ENCODE peak calls at places on chromosomes 12 and 14, in four cellular contexts. E, Y, W and X are unnamed samples.

GRCh38 chr14:84312551-84312950 is 1217.4 kb upstream of the FLRT2 start:
- DNase-seq in E (no peak), Y (no peak), W (no peak), X (no peak)

GRCh38 chr12:3658327-3659163 is 94.4 kb downstream of the CRACR2A start:
- DNase-seq in E (peak), Y (peak), W (peak), X (peak)

GRCh38 chr12:19894803-19895202 is 455.5 kb downstream of the AEBP2 start:
- DNase-seq in E (no peak), Y (no peak), W (peak), X (no peak)

GRCh38 chr12:24788886-24789285 is 160.0 kb downstream of the BCAT1 start:
- DNase-seq in E (no peak), Y (no peak), W (no peak), X (no peak)

GRCh38 chr12:112950701-112951100 is 12.4 kb downstream of the OAS3 start:
- DNase-seq in E (no peak), Y (peak), W (no peak), X (no peak)

GRCh38 chr12:46743471-46743870 is 82.3 kb downstream of the SLC38A4 start:
- DNase-seq in E (no peak), Y (no peak), W (no peak), X (no peak)

GRCh38 chr12:130704606-130705005 is 11.5 kb downstream of the RIMBP2 start:
- DNase-seq in E (no peak), Y (peak), W (no peak), X (no peak)

GRCh38 chr12:43111608-43112007 is 440.4 kb downstream of the ADAMTS20 start:
- DNase-seq in E (no peak), Y (no peak), W (peak), X (no peak)

GRCh38 chr14:105748204-105748578 is 221.8 kb downstream of the TMEM121 start:
- DNase-seq in E (no peak), Y (no peak), W (no peak), X (no peak)

GRCh38 chr12:12889701-12890100 is 1.7 kb upstream of the GPRC5A start:
- DNase-seq in E (no peak), Y (no peak), W (no peak), X (no peak)

GRCh38 chr12:570237-570925 is 92.9 kb downstream of the NINJ2 start:
- DNase-seq in E (no peak), Y (peak), W (peak), X (peak)

GRCh38 chr12:98873823-98874222 is 228.7 kb downstream of the APAF1 start:
- DNase-seq in E (no peak), Y (no peak), W (no peak), X (no peak)

GRCh38 chr14:102616799-102617198 is 24.4 kb downstream of the RCOR1 start:
- DNase-seq in E (no peak), Y (no peak), W (no peak), X (no peak)

GRCh38 chr12:70154960-70155589 is 88.2 kb upstream of the CNOT2 start:
- DNase-seq in E (no peak), Y (no peak), W (no peak), X (peak)

GRCh38 chr12:105769486-105769885 is 369.3 kb downstream of the NUAK1 start:
- DNase-seq in E (no peak), Y (no peak), W (peak), X (no peak)

GRCh38 chr12:68040450-68041075 is 51.3 kb downstream of the IFNG-AS1 start:
- DNase-seq in E (no peak), Y (peak), W (peak), X (peak)

GRCh38 chr12:127987199-127987901 is 279.6 kb upstream of the TMEM132C start:
- DNase-seq in E (no peak), Y (no peak), W (no peak), X (no peak)

GRCh38 chr12:13144266-13144828 is 40.9 kb upstream of the GSG1 start:
- DNase-seq in E (no peak), Y (no peak), W (no peak), X (no peak)

GRCh38 chr14:23551266-23552028 is at the start of gene ZFHX2:
- DNase-seq in E (no peak), Y (peak), W (peak), X (peak)

GRCh38 chr14:49464885-49465284 is 121.3 kb downstream of the RPS29 start:
- DNase-seq in E (peak), Y (peak), W (no peak), X (peak)

GRCh38 chr14:38042356-38042755 is 165.3 kb upstream of the SSTR1 start:
- DNase-seq in E (peak), Y (no peak), W (peak), X (peak)

GRCh38 chr12:4148418-4149056 is 125.0 kb upstream of the CCND2 start:
- DNase-seq in E (no peak), Y (no peak), W (no peak), X (no peak)

GRCh38 chr14:103519837-103520212 is 2.8 kb downstream of the CKB start:
- DNase-seq in E (no peak), Y (no peak), W (no peak), X (no peak)

GRCh38 chr14:92459479-92460421 is 53.8 kb upstream of the RIN3 start:
- DNase-seq in E (no peak), Y (peak), W (no peak), X (no peak)

GRCh38 chr12:57810450-57810849 is 8.1 kb downstream of the AVIL start:
- DNase-seq in E (no peak), Y (no peak), W (peak), X (no peak)

GRCh38 chr12:1632702-1633101 is 3.7 kb downstream of the WNT5B start:
- DNase-seq in E (no peak), Y (no peak), W (no peak), X (no peak)
- H4K5ac ChIP-seq in E (no peak), Y (no peak), W (no peak), X (no peak)

GRCh38 chr14:95385701-95386100 is 66.0 kb upstream of the CLMN start:
- DNase-seq in E (no peak), Y (no peak), W (no peak), X (no peak)

GRCh38 chr14:95387826-95388445 is 68.2 kb upstream of the CLMN start:
- DNase-seq in E (no peak), Y (no peak), W (no peak), X (no peak)

GRCh38 chr14:95386536-95386935 is 66.8 kb upstream of the CLMN start:
- DNase-seq in E (no peak), Y (no peak), W (no peak), X (peak)

GRCh38 chr14:95389471-95390011 is 69.8 kb upstream of the CLMN start:
- DNase-seq in E (no peak), Y (no peak), W (no peak), X (no peak)

GRCh38 chr14:95388699-95389098 is 69.0 kb upstream of the CLMN start:
- DNase-seq in E (no peak), Y (no peak), W (no peak), X (no peak)
- H3K56ac ChIP-seq in E (no peak), Y (no peak), W (no peak), X (no peak)

DNA sequence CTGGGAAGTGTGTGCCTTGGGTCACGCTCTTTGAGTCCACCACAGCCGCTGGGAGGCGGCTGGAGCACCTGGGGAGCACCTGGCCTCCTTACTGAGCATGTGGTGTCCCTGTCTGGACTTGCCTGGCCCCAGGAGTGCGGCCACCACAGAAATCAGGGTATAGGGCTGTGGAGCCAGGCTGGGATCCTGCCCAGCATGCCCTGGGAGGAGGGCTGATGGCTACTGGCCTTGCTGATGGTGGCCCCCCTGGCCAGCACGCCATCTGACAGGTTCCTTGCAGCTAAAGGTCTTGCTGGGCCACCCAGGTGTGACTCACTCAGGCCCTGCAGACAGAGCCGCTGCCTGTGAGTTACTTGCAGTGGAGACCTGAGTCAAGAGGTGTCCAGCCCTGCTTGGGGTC is 6.0 kb downstream of the ULK1 start:
- DNase-seq in E (no peak), Y (no peak), W (no peak), X (no peak)
- H3K4ac ChIP-seq in E (no peak), Y (no peak), W (no peak), X (no peak)

GRCh38 chr12:25995906-25996305 is 37.4 kb downstream of the RASSF8 start:
- DNase-seq in E (no peak), Y (no peak), W (peak), X (no peak)
- H4K5ac ChIP-seq in E (no peak), Y (no peak), W (peak), X (no peak)

DNA sequence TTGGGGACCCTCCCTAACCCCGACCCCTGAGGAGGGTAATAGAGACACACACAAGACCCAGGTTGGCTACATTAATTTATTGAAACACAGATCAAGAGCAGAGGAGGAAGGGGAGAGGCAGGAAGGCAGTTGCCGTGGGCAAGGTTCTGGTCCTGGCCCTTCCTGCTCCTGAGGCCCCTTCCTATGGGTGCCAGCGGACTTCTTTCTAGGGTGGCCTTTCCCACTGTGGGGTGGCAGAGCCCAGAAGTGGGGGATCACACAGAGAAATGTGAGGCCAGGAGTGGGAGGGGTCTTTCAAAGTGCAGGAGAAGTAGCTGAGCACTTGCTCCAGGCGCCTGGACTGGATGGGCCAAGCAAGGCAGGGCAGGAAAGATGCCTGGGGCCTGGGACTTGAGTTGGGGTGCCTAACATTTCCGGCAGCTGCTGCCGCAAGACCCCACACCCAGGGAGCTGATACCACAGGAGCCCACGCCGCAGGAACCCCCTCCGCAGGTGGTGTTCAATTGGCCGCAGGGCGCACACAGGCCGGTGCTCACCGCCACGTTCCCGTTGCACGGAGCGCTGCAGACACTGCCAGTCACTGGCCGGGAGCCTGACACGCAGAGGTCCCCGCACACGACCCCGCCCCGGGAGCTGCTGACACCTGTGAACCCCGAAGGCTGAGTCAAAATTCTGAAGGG is 5.3 kb downstream of the KRT81 start:
- DNase-seq in E (no peak), Y (peak), W (no peak), X (no peak)
- H3K56ac ChIP-seq in E (no peak), Y (no peak), W (no peak), X (no peak)

GRCh38 chr12:56723352-56723751 is 1.7 kb downstream of the NACA start:
- DNase-seq in E (no peak), Y (no peak), W (no peak), X (no peak)

GRCh38 chr12:56724989-56725722 is at the start of gene NACA:
- DNase-seq in E (peak), Y (peak), W (peak), X (peak)

GRCh38 chr12:56722832-56723231 is 2.3 kb downstream of the NACA start:
- DNase-seq in E (no peak), Y (no peak), W (no peak), X (no peak)

GRCh38 chr12:56724660-56724988 is 475 bp downstream of the NACA start:
- DNase-seq in E (no peak), Y (no peak), W (no peak), X (no peak)

GRCh38 chr12:56723889-56724659 is 1.0 kb downstream of the NACA start:
- DNase-seq in E (no peak), Y (no peak), W (peak), X (peak)
- H3K4ac ChIP-seq in E (peak), Y (peak), W (peak), X (peak)

GRCh38 chr12:8819676-8819980 is 2.8 kb upstream of the A2ML1 start:
- DNase-seq in E (no peak), Y (no peak), W (peak), X (peak)
- H4K5ac ChIP-seq in E (peak), Y (no peak), W (no peak), X (no peak)

GRCh38 chr12:50213439-50213838 is 46.3 kb upstream of the CERS5 start:
- DNase-seq in E (no peak), Y (no peak), W (no peak), X (no peak)
- H3K56ac ChIP-seq in E (no peak), Y (no peak), W (no peak), X (no peak)

DNA sequence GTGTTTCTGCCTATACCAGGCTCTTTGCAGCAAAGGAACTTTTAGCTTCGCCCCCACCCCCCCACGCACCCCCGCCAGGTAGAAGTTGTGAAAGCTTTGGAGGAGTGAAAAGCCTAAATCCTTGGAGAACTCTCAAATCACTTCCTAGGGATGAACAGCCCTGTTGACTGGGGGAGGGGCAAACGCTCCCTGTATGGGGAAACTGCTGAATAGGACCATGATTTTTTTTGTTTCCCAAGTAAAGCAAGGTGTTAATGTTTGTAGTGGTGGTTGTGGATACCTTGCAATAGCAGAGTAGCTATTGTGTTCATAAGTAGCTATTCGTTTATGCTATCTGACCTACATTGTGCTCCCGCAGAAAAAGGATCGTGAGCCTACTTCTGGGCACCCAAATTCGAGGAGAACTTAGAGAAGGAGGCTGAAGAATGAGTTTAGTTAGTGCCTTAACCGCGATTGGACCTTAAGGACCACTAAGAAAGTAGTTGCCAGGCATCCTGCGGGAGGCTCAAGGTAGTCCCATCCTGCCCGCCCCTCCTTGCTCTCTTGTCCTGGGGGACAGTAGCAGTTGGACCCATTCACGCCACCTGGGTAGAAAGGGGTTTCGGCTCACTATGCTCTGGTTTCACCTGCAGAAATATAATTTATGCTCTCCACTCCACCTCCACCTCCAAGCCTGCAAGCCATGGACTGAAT is 901 bp upstream of the NFKBIA start:
- DNase-seq in E (no peak), Y (no peak), W (no peak), X (peak)
- H3K4ac ChIP-seq in E (no peak), Y (no peak), W (peak), X (peak)

DNA sequence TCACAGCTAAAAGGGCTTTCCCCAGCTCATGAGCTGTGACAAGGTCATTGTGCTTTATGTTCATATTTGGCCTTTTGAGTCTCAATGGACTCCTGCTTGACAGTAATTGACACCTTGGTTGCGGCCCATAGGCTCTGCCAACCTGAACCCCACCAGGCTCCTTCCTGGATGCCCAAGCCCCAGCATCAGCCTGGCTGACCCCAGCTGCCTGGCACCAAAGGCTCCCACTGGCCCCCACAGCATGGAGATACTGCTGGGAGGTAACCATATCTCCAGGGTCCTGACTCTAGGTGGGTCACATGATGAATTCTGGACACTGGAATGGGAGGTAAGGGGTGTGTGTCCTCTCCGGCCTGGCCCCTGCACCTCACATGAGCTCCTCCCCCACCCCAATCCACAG is 50.2 kb downstream of the CLMN start:
- DNase-seq in E (no peak), Y (no peak), W (no peak), X (no peak)
- H4K5ac ChIP-seq in E (no peak), Y (no peak), W (no peak), X (no peak)